ENCODE peak calls at places on chromosomes 16 and 17, in ten cellular contexts. One of them, this sample, is unnamed.
A peak's percentile ranks its signal among the peaks of the same experiment; 100 is the strongest.

GRCh38 chr16:68300736-68301459 is 9.8 kb downstream of the SLC7A6OS start:
- DNase-seq in cardiac fibroblast: no peak
- DNase-seq in right atrium auricular region: no peak
- DNase-seq in fibroblast of lung: no peak
- DNase-seq in cardiac muscle cell: no peak
- DNase-seq in fibroblast of villous mesenchyme: no peak
- DNase-seq in AG04449: no peak
- DNase-seq in pancreas: no peak
- DNase-seq in heart right ventricle: no peak
- DNase-seq in stomach: no peak
- DNase-seq in this sample: no peak

GRCh38 chr17:34721326-34721725 is 141.9 kb downstream of the TMEM132E start:
- DNase-seq in pancreas: no peak
- DNase-seq in cardiac fibroblast: no peak
- DNase-seq in heart right ventricle: no peak
- DNase-seq in fibroblast of villous mesenchyme: no peak
- DNase-seq in AG04449: no peak
- DNase-seq in cardiac muscle cell: no peak
- DNase-seq in right atrium auricular region: no peak
- DNase-seq in fibroblast of lung: no peak
- DNase-seq in stomach: no peak
- DNase-seq in this sample: no peak

GRCh38 chr16:70747703-70748631 is 53.0 kb downstream of the VAC14 start:
- DNase-seq in stomach: no peak
- DNase-seq in fibroblast of villous mesenchyme: peak; percentile 87
- DNase-seq in cardiac muscle cell: no peak
- DNase-seq in heart right ventricle: no peak
- DNase-seq in AG04449: no peak
- DNase-seq in right atrium auricular region: no peak
- DNase-seq in cardiac fibroblast: peak; percentile 59
- DNase-seq in pancreas: no peak
- DNase-seq in fibroblast of lung: peak; percentile 46
- DNase-seq in this sample: no peak

GRCh38 chr17:7107012-7107754 is 7.4 kb downstream of the ASGR2 start:
- DNase-seq in heart right ventricle: no peak
- DNase-seq in fibroblast of villous mesenchyme: no peak
- DNase-seq in stomach: no peak
- DNase-seq in AG04449: no peak
- DNase-seq in fibroblast of lung: no peak
- DNase-seq in cardiac muscle cell: no peak
- DNase-seq in right atrium auricular region: no peak
- DNase-seq in pancreas: no peak
- DNase-seq in cardiac fibroblast: no peak
- DNase-seq in this sample: no peak

GRCh38 chr17:76451480-76451879 is 1.5 kb downstream of the UBE2O start:
- DNase-seq in stomach: no peak
- DNase-seq in fibroblast of lung: no peak
- DNase-seq in pancreas: no peak
- DNase-seq in cardiac fibroblast: no peak
- DNase-seq in fibroblast of villous mesenchyme: no peak
- DNase-seq in cardiac muscle cell: no peak
- DNase-seq in AG04449: no peak
- DNase-seq in right atrium auricular region: no peak
- DNase-seq in heart right ventricle: no peak
- DNase-seq in this sample: no peak

GRCh38 chr16:31333686-31334649 is 21.0 kb upstream of the ITGAX start:
- DNase-seq in cardiac fibroblast: peak; percentile 7
- DNase-seq in right atrium auricular region: no peak
- DNase-seq in stomach: no peak
- DNase-seq in heart right ventricle: no peak
- DNase-seq in cardiac muscle cell: peak; percentile 42
- DNase-seq in fibroblast of lung: peak; percentile 2
- DNase-seq in fibroblast of villous mesenchyme: peak; percentile 56
- DNase-seq in AG04449: no peak
- DNase-seq in pancreas: no peak
- DNase-seq in this sample: no peak

GRCh38 chr16:70158261-70158939 is 15.2 kb upstream of the CLEC18C start:
- DNase-seq in fibroblast of villous mesenchyme: no peak
- DNase-seq in right atrium auricular region: no peak
- DNase-seq in fibroblast of lung: no peak
- DNase-seq in stomach: no peak
- DNase-seq in cardiac muscle cell: no peak
- DNase-seq in pancreas: no peak
- DNase-seq in cardiac fibroblast: no peak
- DNase-seq in AG04449: no peak
- DNase-seq in heart right ventricle: peak; percentile 1
- DNase-seq in this sample: no peak

GRCh38 chr17:57289130-57289529 is 32.8 kb downstream of the MSI2 start:
- DNase-seq in fibroblast of villous mesenchyme: no peak
- DNase-seq in heart right ventricle: no peak
- DNase-seq in right atrium auricular region: no peak
- DNase-seq in cardiac fibroblast: no peak
- DNase-seq in pancreas: no peak
- DNase-seq in cardiac muscle cell: no peak
- DNase-seq in fibroblast of lung: no peak
- DNase-seq in AG04449: no peak
- DNase-seq in stomach: no peak
- DNase-seq in this sample: no peak

GRCh38 chr16:65122974-65123845 is 1.3 kb upstream of the CDH11 start:
- DNase-seq in fibroblast of villous mesenchyme: peak; percentile 70
- DNase-seq in heart right ventricle: peak; percentile 58
- DNase-seq in fibroblast of lung: peak; percentile 71
- DNase-seq in pancreas: peak; percentile 16
- DNase-seq in cardiac fibroblast: peak; percentile 78
- DNase-seq in right atrium auricular region: peak; percentile 63
- DNase-seq in AG04449: no peak
- DNase-seq in cardiac muscle cell: peak; percentile 55
- DNase-seq in stomach: peak; percentile 26
- DNase-seq in this sample: no peak

GRCh38 chr17:2084129-2084765 is 29.3 kb downstream of the HIC1 start:
- DNase-seq in heart right ventricle: peak; percentile 75
- DNase-seq in pancreas: no peak
- DNase-seq in fibroblast of villous mesenchyme: peak; percentile 93
- DNase-seq in right atrium auricular region: peak; percentile 90
- DNase-seq in stomach: no peak
- DNase-seq in fibroblast of lung: peak; percentile 84
- DNase-seq in cardiac fibroblast: peak; percentile 62
- DNase-seq in cardiac muscle cell: no peak
- DNase-seq in AG04449: no peak
- DNase-seq in this sample: no peak

GRCh38 chr16:48961546-48961945 is 320.1 kb downstream of the CBLN1 start:
- DNase-seq in pancreas: no peak
- DNase-seq in fibroblast of lung: no peak
- DNase-seq in stomach: no peak
- DNase-seq in fibroblast of villous mesenchyme: no peak
- DNase-seq in AG04449: no peak
- DNase-seq in heart right ventricle: no peak
- DNase-seq in cardiac fibroblast: no peak
- DNase-seq in right atrium auricular region: no peak
- DNase-seq in cardiac muscle cell: no peak
- DNase-seq in this sample: no peak

GRCh38 chr17:34378664-34379101 is 15.7 kb upstream of the CCL1 start:
- DNase-seq in right atrium auricular region: no peak
- DNase-seq in fibroblast of lung: peak; percentile 2
- DNase-seq in heart right ventricle: no peak
- DNase-seq in cardiac fibroblast: no peak
- DNase-seq in fibroblast of villous mesenchyme: peak; percentile 36
- DNase-seq in AG04449: no peak
- DNase-seq in stomach: no peak
- DNase-seq in pancreas: no peak
- DNase-seq in cardiac muscle cell: no peak
- DNase-seq in this sample: no peak

GRCh38 chr17:57599271-57600045 is 145.6 kb downstream of the CCDC182 start:
- DNase-seq in pancreas: no peak
- DNase-seq in cardiac muscle cell: no peak
- DNase-seq in right atrium auricular region: no peak
- DNase-seq in stomach: no peak
- DNase-seq in AG04449: no peak
- DNase-seq in fibroblast of lung: no peak
- DNase-seq in cardiac fibroblast: no peak
- DNase-seq in heart right ventricle: no peak
- DNase-seq in fibroblast of villous mesenchyme: no peak
- DNase-seq in this sample: no peak

GRCh38 chr17:16428098-16428882 is 12.9 kb downstream of the TRPV2 start:
- DNase-seq in stomach: peak; percentile 73
- DNase-seq in fibroblast of lung: peak; percentile 74
- DNase-seq in cardiac muscle cell: peak; percentile 74
- DNase-seq in AG04449: no peak
- DNase-seq in cardiac fibroblast: peak; percentile 73
- DNase-seq in right atrium auricular region: no peak
- DNase-seq in heart right ventricle: no peak
- DNase-seq in fibroblast of villous mesenchyme: peak; percentile 77
- DNase-seq in pancreas: peak; percentile 75
- DNase-seq in this sample: no peak

GRCh38 chr17:61324540-61324868 is 75.1 kb upstream of the TBX2 start:
- DNase-seq in heart right ventricle: no peak
- DNase-seq in fibroblast of lung: peak; percentile 63
- DNase-seq in pancreas: no peak
- DNase-seq in fibroblast of villous mesenchyme: peak; percentile 58
- DNase-seq in cardiac muscle cell: no peak
- DNase-seq in stomach: no peak
- DNase-seq in cardiac fibroblast: no peak
- DNase-seq in AG04449: no peak
- DNase-seq in right atrium auricular region: no peak
- DNase-seq in this sample: no peak

GRCh38 chr16:80231888-80232287 is 308.9 kb upstream of the DYNLRB2 start:
- DNase-seq in right atrium auricular region: no peak
- DNase-seq in cardiac fibroblast: peak; percentile 2
- DNase-seq in cardiac muscle cell: no peak
- DNase-seq in fibroblast of villous mesenchyme: peak; percentile 10
- DNase-seq in heart right ventricle: no peak
- DNase-seq in fibroblast of lung: peak; percentile 75
- DNase-seq in pancreas: no peak
- DNase-seq in stomach: no peak
- DNase-seq in AG04449: peak; percentile 28
- DNase-seq in this sample: no peak

DNA sequence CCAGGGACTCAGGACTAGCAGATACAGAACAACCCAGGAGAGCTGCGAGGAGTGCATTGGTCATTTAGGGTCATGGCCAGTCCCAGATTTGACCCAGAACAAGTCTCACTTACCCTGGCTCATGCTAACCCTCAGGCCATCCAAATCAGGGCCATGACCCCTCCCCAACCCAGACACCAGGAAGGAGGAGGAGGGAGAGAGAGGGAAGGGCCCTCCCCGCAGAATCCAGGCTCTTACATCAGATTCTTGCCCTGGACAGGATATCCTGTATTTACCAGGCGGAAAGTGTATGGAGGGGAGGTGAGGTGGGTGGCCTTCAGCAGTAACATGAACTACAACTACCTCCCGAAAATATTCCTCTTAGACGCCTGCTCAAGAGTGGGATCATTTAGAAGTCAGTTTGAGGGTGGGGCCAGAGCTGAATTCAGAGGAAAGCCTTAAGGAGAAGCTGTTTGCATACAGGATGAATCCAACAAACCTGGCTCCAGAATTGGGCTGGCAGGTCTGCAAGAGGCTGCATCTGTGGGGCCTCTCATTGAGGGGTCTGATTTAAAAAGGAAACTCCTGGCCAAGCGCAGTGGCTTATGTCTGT is 2.1 kb downstream of the VAT1 start:
- DNase-seq in cardiac muscle cell: no peak
- DNase-seq in cardiac fibroblast: peak; percentile 53
- DNase-seq in right atrium auricular region: no peak
- DNase-seq in stomach: no peak
- DNase-seq in heart right ventricle: peak; percentile 41
- DNase-seq in fibroblast of lung: no peak
- DNase-seq in fibroblast of villous mesenchyme: peak; percentile 59
- DNase-seq in pancreas: no peak
- DNase-seq in AG04449: no peak
- DNase-seq in this sample: no peak
- H3K4me3 ChIP-seq in cardiac muscle cell: peak overlapping the region; percentile 7
- H3K4me3 ChIP-seq in cardiac fibroblast: no peak overlapping the region
- H3K4me3 ChIP-seq in right atrium auricular region: no peak overlapping the region
- H3K4me3 ChIP-seq in stomach: peak overlapping the region; percentile 100
- H3K4me3 ChIP-seq in heart right ventricle: peak overlapping the region; percentile 99
- H3K4me3 ChIP-seq in fibroblast of lung: peak overlapping the region; percentile 17
- H3K4me3 ChIP-seq in fibroblast of villous mesenchyme: peak overlapping the region; percentile 99
- H3K4me3 ChIP-seq in pancreas: no peak overlapping the region
- H3K4me3 ChIP-seq in AG04449: no peak overlapping the region
- H3K4me3 ChIP-seq in this sample: peak overlapping the region; percentile 97

GRCh38 chr17:10198509-10199249 is at the start of gene GAS7:
- DNase-seq in fibroblast of lung: no peak
- DNase-seq in pancreas: peak; percentile 35
- DNase-seq in cardiac fibroblast: peak; percentile 55
- DNase-seq in cardiac muscle cell: peak; percentile 87
- DNase-seq in heart right ventricle: peak; percentile 74
- DNase-seq in stomach: peak; percentile 38
- DNase-seq in AG04449: no peak
- DNase-seq in fibroblast of villous mesenchyme: peak; percentile 47
- DNase-seq in right atrium auricular region: peak; percentile 67
- DNase-seq in this sample: no peak
- H3K4me3 ChIP-seq in fibroblast of lung: peak within 1 kb of the TSS; percentile 48
- H3K4me3 ChIP-seq in pancreas: peak within 1 kb of the TSS; percentile 31
- H3K4me3 ChIP-seq in cardiac fibroblast: peak within 1 kb of the TSS; percentile 58
- H3K4me3 ChIP-seq in cardiac muscle cell: peak within 1 kb of the TSS; percentile 80
- H3K4me3 ChIP-seq in heart right ventricle: peak within 1 kb of the TSS; percentile 72
- H3K4me3 ChIP-seq in stomach: peak within 1 kb of the TSS; percentile 65
- H3K4me3 ChIP-seq in AG04449: peak within 1 kb of the TSS; percentile 56
- H3K4me3 ChIP-seq in fibroblast of villous mesenchyme: peak within 1 kb of the TSS; percentile 71
- H3K4me3 ChIP-seq in right atrium auricular region: peak within 1 kb of the TSS; percentile 62
- H3K4me3 ChIP-seq in this sample: peak within 1 kb of the TSS; percentile 55

GRCh38 chr17:42192189-42193126 is 1.8 kb downstream of the GHDC start:
- DNase-seq in fibroblast of villous mesenchyme: no peak
- DNase-seq in stomach: no peak
- DNase-seq in cardiac muscle cell: no peak
- DNase-seq in fibroblast of lung: no peak
- DNase-seq in right atrium auricular region: no peak
- DNase-seq in pancreas: no peak
- DNase-seq in heart right ventricle: no peak
- DNase-seq in cardiac fibroblast: no peak
- DNase-seq in AG04449: no peak
- DNase-seq in this sample: no peak
- H3K4me3 ChIP-seq in fibroblast of villous mesenchyme: no peak overlapping the region
- H3K4me3 ChIP-seq in stomach: peak overlapping the region; percentile 65
- H3K4me3 ChIP-seq in cardiac muscle cell: no peak overlapping the region
- H3K4me3 ChIP-seq in fibroblast of lung: no peak overlapping the region
- H3K4me3 ChIP-seq in right atrium auricular region: no peak overlapping the region
- H3K4me3 ChIP-seq in pancreas: no peak overlapping the region
- H3K4me3 ChIP-seq in heart right ventricle: no peak overlapping the region
- H3K4me3 ChIP-seq in cardiac fibroblast: no peak overlapping the region
- H3K4me3 ChIP-seq in AG04449: no peak overlapping the region
- H3K4me3 ChIP-seq in this sample: no peak overlapping the region

GRCh38 chr17:74245818-74246204 is 28.2 kb upstream of the DNAI2 start:
- DNase-seq in cardiac fibroblast: no peak
- DNase-seq in right atrium auricular region: no peak
- DNase-seq in stomach: no peak
- DNase-seq in pancreas: no peak
- DNase-seq in fibroblast of lung: no peak
- DNase-seq in heart right ventricle: no peak
- DNase-seq in fibroblast of villous mesenchyme: no peak
- DNase-seq in AG04449: no peak
- DNase-seq in cardiac muscle cell: no peak
- DNase-seq in this sample: no peak
- H3K4me3 ChIP-seq in cardiac fibroblast: no peak overlapping the region
- H3K4me3 ChIP-seq in right atrium auricular region: no peak overlapping the region
- H3K4me3 ChIP-seq in stomach: no peak overlapping the region
- H3K4me3 ChIP-seq in pancreas: no peak overlapping the region
- H3K4me3 ChIP-seq in fibroblast of lung: no peak overlapping the region
- H3K4me3 ChIP-seq in heart right ventricle: no peak overlapping the region
- H3K4me3 ChIP-seq in fibroblast of villous mesenchyme: no peak overlapping the region
- H3K4me3 ChIP-seq in AG04449: no peak overlapping the region
- H3K4me3 ChIP-seq in cardiac muscle cell: no peak overlapping the region
- H3K4me3 ChIP-seq in this sample: no peak overlapping the region

GRCh38 chr17:35732806-35733136 is 1.3 kb downstream of the RASL10B start:
- DNase-seq in pancreas: no peak
- DNase-seq in stomach: no peak
- DNase-seq in cardiac fibroblast: no peak
- DNase-seq in cardiac muscle cell: no peak
- DNase-seq in heart right ventricle: no peak
- DNase-seq in fibroblast of villous mesenchyme: no peak
- DNase-seq in right atrium auricular region: peak; percentile 26
- DNase-seq in AG04449: no peak
- DNase-seq in fibroblast of lung: no peak
- DNase-seq in this sample: no peak
- H3K4me3 ChIP-seq in pancreas: no peak overlapping the region
- H3K4me3 ChIP-seq in stomach: no peak overlapping the region
- H3K4me3 ChIP-seq in cardiac fibroblast: peak overlapping the region; percentile 0
- H3K4me3 ChIP-seq in cardiac muscle cell: peak overlapping the region; percentile 74
- H3K4me3 ChIP-seq in heart right ventricle: no peak overlapping the region
- H3K4me3 ChIP-seq in fibroblast of villous mesenchyme: peak overlapping the region; percentile 74
- H3K4me3 ChIP-seq in right atrium auricular region: no peak overlapping the region
- H3K4me3 ChIP-seq in AG04449: peak overlapping the region; percentile 6
- H3K4me3 ChIP-seq in fibroblast of lung: peak overlapping the region; percentile 69
- H3K4me3 ChIP-seq in this sample: no peak overlapping the region

This sample was measured in esophagus squamous epithelium.